ENCODE peak calls at places on chromosomes 12 and 14, in four cellular contexts. One of them, this sample, is unnamed.

GRCh38 chr14:22556990-22557623 is 31.9 kb downstream of the DAD1 start:
- DNase-seq in K562: peak; percentile 83
- DNase-seq in HepG2: peak; percentile 74
- DNase-seq in GM12878: no peak
- DNase-seq in this sample: peak; percentile 48

GRCh38 chr14:37988472-37988871 is 219.2 kb upstream of the SSTR1 start:
- DNase-seq in GM12878: no peak
- DNase-seq in K562: no peak
- DNase-seq in HepG2: no peak
- DNase-seq in this sample: no peak

GRCh38 chr12:106682594-106683234 is 91.8 kb upstream of the RIC8B start:
- DNase-seq in GM12878: no peak
- DNase-seq in K562: peak; percentile 40
- DNase-seq in HepG2: peak; percentile 8
- DNase-seq in this sample: peak; percentile 16

GRCh38 chr14:73718742-73719251 is 4.6 kb upstream of the PNMA1 start:
- DNase-seq in GM12878: no peak
- DNase-seq in HepG2: no peak
- DNase-seq in K562: no peak
- DNase-seq in this sample: no peak

GRCh38 chr12:79098530-79098929 is 234.0 kb downstream of the SYT1 start:
- DNase-seq in GM12878: no peak
- DNase-seq in HepG2: no peak
- DNase-seq in K562: no peak
- DNase-seq in this sample: no peak

GRCh38 chr14:48391661-48392060 is 716.3 kb upstream of the MDGA2 start:
- DNase-seq in HepG2: no peak
- DNase-seq in GM12878: no peak
- DNase-seq in K562: no peak
- DNase-seq in this sample: no peak

GRCh38 chr12:81610955-81611889 is 147.9 kb downstream of the PPFIA2 start:
- DNase-seq in K562: peak; percentile 0
- DNase-seq in HepG2: peak; percentile 28
- DNase-seq in GM12878: no peak
- DNase-seq in this sample: no peak

GRCh38 chr14:103343164-103343879 is 9.3 kb downstream of the EIF5 start:
- DNase-seq in GM12878: no peak
- DNase-seq in K562: peak; percentile 37
- DNase-seq in HepG2: no peak
- DNase-seq in this sample: no peak

GRCh38 chr14:31090872-31091764 is 64.9 kb upstream of the STRN3 start:
- DNase-seq in K562: no peak
- DNase-seq in HepG2: peak; percentile 97
- DNase-seq in GM12878: no peak
- DNase-seq in this sample: no peak

DNA sequence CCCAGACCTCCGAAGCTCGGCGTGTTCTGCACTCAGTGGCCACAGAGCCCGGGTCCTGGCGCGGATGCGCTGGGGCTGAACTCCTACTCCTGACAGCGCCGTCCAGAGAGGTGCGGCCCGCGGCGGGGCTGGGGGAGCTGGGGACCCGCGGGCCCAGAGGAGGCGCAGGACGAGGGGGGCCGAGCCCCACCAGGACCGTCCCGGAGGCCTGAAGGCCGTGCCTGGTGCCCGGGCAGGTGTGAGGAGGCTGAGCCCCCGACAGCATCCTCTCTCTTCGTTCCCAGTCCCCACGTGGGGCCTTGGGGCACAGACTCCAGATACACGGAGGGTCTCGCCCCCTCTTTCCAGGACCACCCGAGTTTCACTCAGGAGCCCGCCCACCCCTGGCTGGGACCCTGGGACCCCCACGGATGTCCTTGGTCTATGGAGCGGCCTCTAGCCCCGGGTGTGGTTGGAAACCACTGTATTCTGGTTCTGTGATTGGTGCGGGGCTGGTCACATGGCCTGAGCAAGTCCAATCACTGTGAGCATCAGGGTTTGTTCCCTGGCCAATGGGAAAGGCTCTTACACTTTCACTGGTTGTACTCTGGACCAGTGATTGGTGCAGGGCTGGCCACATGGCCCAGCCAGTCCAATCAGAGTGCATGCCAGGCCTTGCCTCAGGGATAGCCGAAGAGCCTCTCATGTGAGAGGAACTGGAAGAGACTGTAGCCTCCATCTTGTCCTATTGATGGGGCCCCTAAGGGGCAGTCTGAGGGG is 217.6 kb upstream of the SFSWAP start:
- DNase-seq in K562: peak; percentile 19
- DNase-seq in HepG2: no peak
- DNase-seq in GM12878: no peak
- DNase-seq in this sample: no peak
- TF ChIP-seq ZNF274 in K562: no peak
- TF ChIP-seq ZNF274 in HepG2: no peak
- TF ChIP-seq ZNF274 in GM12878: no peak
- TF ChIP-seq ZNF274 in this sample: no peak

DNA sequence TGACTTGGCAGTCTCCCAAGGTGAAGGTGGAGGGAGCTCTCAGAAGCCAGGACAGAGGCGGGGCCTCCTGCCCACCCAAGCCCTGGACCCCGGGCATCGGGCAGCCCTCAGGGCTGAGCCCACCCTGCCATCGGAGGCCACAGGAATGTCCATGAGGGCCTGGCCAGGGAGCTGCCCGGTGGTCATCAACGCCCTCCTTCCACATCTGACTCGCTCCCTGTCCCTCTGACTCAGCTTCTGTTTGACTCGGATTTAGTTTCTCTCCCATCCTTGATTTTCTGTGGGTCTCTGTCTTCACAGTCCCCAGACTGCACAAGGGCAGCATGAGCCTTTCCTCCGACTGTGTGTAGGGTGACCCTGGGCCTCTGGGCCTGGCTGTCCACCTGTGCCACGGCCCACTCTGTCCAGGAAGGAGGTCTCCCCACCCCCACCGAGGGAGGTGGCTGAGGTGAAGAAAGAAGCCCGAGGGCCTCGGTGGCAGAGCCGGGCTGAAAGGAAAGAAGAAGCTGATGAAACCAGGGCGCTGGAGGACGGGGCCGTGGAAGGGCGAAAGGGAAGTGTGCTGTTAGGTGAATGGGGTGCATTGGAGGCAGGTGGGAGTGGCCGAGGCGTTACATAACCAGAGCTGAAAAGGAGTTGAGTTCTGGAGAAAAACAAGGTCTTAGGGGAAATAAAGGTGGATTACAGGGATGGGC is 16.8 kb upstream of the TMEM106C start:
- DNase-seq in K562: no peak
- DNase-seq in HepG2: no peak
- DNase-seq in GM12878: no peak
- DNase-seq in this sample: no peak
- TF ChIP-seq ZNF274 in K562: no peak
- TF ChIP-seq ZNF274 in HepG2: no peak
- TF ChIP-seq ZNF274 in GM12878: no peak
- TF ChIP-seq ZNF274 in this sample: no peak

GRCh38 chr14:45426685-45427282 is 173.8 kb upstream of the MIS18BP1 start:
- DNase-seq in K562: peak; percentile 16
- DNase-seq in GM12878: peak; percentile 4
- DNase-seq in HepG2: peak; percentile 49
- DNase-seq in this sample: peak; percentile 62
- TF ChIP-seq ZNF274 in K562: no peak
- TF ChIP-seq ZNF274 in GM12878: no peak
- TF ChIP-seq ZNF274 in HepG2: no peak
- TF ChIP-seq ZNF274 in this sample: no peak

GRCh38 chr14:89473979-89474378 is 56.9 kb upstream of the FOXN3 start:
- DNase-seq in HepG2: no peak
- DNase-seq in K562: no peak
- DNase-seq in GM12878: no peak
- DNase-seq in this sample: no peak
- TF ChIP-seq ZNF274 in HepG2: no peak
- TF ChIP-seq ZNF274 in K562: no peak
- TF ChIP-seq ZNF274 in GM12878: no peak
- TF ChIP-seq ZNF274 in this sample: no peak

GRCh38 chr14:102185360-102185759 is 45.7 kb downstream of the WDR20 start:
- DNase-seq in HepG2: peak; percentile 73
- DNase-seq in GM12878: no peak
- DNase-seq in K562: no peak
- DNase-seq in this sample: no peak
- TF ChIP-seq ZNF274 in HepG2: no peak
- TF ChIP-seq ZNF274 in GM12878: no peak
- TF ChIP-seq ZNF274 in K562: no peak
- TF ChIP-seq ZNF274 in this sample: no peak

GRCh38 chr12:6953417-6954315 is 2.5 kb downstream of the PTPN6 start:
- DNase-seq in K562: no peak
- DNase-seq in GM12878: peak; percentile 95
- DNase-seq in HepG2: no peak
- DNase-seq in this sample: no peak

GRCh38 chr12:6954316-6954710 is 3.2 kb downstream of the PTPN6 start:
- DNase-seq in GM12878: no peak
- DNase-seq in K562: no peak
- DNase-seq in HepG2: no peak
- DNase-seq in this sample: no peak

GRCh38 chr12:6951551-6952120 is 480 bp downstream of the PTPN6 start:
- DNase-seq in GM12878: no peak
- DNase-seq in HepG2: no peak
- DNase-seq in K562: no peak
- DNase-seq in this sample: no peak

GRCh38 chr12:6952121-6952859 is 1.1 kb downstream of the PTPN6 start:
- DNase-seq in HepG2: no peak
- DNase-seq in GM12878: no peak
- DNase-seq in K562: no peak
- DNase-seq in this sample: no peak

DNA sequence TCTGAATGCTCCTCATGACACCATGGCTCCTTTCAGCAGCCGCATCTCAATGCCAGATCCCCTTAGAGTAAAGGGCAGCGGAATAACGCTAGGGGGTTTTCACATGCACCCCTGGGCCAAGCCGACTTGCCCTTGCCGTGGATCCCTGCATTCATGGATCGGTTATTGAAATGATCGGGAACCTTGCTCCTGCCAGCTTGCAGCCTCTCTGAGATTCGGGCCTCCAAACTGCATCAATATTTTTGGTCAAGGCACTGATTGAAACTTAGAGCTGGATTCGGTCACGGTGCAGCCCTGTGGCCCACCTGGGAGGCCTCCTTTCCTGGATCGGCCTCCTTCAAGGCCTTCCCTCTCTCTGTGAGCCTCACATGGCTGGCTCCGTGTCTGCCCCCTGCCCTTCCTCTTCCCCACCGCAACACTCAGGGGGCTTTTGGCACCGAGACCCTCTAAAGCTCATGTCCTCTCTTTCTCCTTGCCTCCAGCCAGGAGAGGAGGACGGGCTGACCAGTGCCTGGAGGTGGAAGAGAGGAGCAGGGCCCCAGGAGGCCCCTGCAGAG is 1.8 kb downstream of the PTPN6 start:
- DNase-seq in GM12878: no peak
- DNase-seq in K562: no peak
- DNase-seq in HepG2: no peak
- DNase-seq in this sample: no peak
- TF ChIP-seq ZNF274 in GM12878: no peak
- TF ChIP-seq ZNF274 in K562: no peak
- TF ChIP-seq ZNF274 in HepG2: no peak
- TF ChIP-seq ZNF274 in this sample: no peak